ENCODE peak calls at places on chromosomes 5 and 9, in eight cellular contexts. Q is D341Med; N is heart left ventricle; H is HT-29; B is memory B cell; V is NCI-H2081 treated with DMSO at 0.1 percent for 48 hours; S is activated naive CD8-positive, alpha-beta T cell treated with anti-CD3 and anti-CD28 coated beads for 36 hours; R is aorta. W is an unnamed sample.

GRCh38 chr5:179607449-179607931 is 16.0 kb downstream of the HNRNPH1 start:
- DNase-seq in Q (peak), N (peak), H (no peak), B (no peak), V (no peak), S (no peak), R (no peak), W (peak)

GRCh38 chr5:179505636-179506261 is 44.6 kb upstream of the RUFY1 start:
- DNase-seq in Q (no peak), N (no peak), H (no peak), B (no peak), V (no peak), S (no peak), R (no peak), W (no peak)

GRCh38 chr5:157575096-157575872 is at the start of gene ADAM19:
- DNase-seq in Q (peak), N (peak), H (peak), B (peak), V (no peak), S (peak), R (peak), W (peak)

GRCh38 chr5:112232651-112233050 is 186.4 kb downstream of the EPB41L4A start:
- DNase-seq in Q (no peak), N (no peak), H (peak), B (no peak), V (no peak), S (no peak), R (no peak), W (no peak)

GRCh38 chr5:140882591-140882899 is 621 bp downstream of the PCDHA13 start:
- DNase-seq in Q (no peak), N (no peak), H (peak), B (no peak), V (no peak), S (no peak), R (no peak), W (no peak)

GRCh38 chr5:160903076-160903475 is 51.1 kb upstream of the ATP10B start:
- DNase-seq in Q (no peak), N (no peak), H (no peak), B (no peak), V (no peak), S (no peak), R (no peak), W (no peak)

GRCh38 chr9:17863213-17863883 is 284.5 kb downstream of the SH3GL2 start:
- DNase-seq in Q (no peak), N (no peak), H (no peak), B (no peak), V (no peak), S (no peak), R (no peak), W (no peak)

GRCh38 chr5:169610606-169611005 is 26.5 kb upstream of the DOCK2 start:
- DNase-seq in Q (no peak), N (no peak), H (no peak), B (no peak), V (no peak), S (no peak), R (no peak), W (no peak)

GRCh38 chr5:113242481-113243348 is 192.1 kb downstream of the TSSK1B start:
- DNase-seq in Q (no peak), N (no peak), H (no peak), B (no peak), V (no peak), S (no peak), R (no peak), W (no peak)

GRCh38 chr9:17013010-17013409 is 121.8 kb upstream of the CNTLN start:
- DNase-seq in Q (no peak), N (no peak), H (no peak), B (no peak), V (no peak), S (no peak), R (no peak), W (no peak)

GRCh38 chr9:93708987-93709302 is 132.6 kb downstream of the PHF2 start:
- DNase-seq in Q (no peak), N (no peak), H (no peak), B (no peak), V (no peak), S (no peak), R (no peak), W (no peak)

GRCh38 chr9:110994771-110995241 is 43.5 kb downstream of the LPAR1 start:
- DNase-seq in Q (no peak), N (no peak), H (no peak), B (no peak), V (no peak), S (no peak), R (no peak), W (no peak)

W was measured in left cardiac atrium.